ENCODE peak calls at places on chromosomes 4 and X, in seven cellular contexts. K, P, H, U, Q, I and Y are unnamed samples.

GRCh38 chr4:10085386-10085785 is 31.2 kb downstream of the WDR1 start:
- DNase-seq in Q (no peak), I (no peak), U (peak; percentile 4), P (no peak), K (no peak), H (no peak), Y (no peak)

GRCh38 chrX:49209434-49210251 is 9.7 kb upstream of the SYP start:
- DNase-seq in I (no peak), K (no peak), U (no peak), H (no peak), P (peak; percentile 73), Q (no peak), Y (no peak)

GRCh38 chr4:38674206-38675144 is 10.5 kb downstream of the KLF3 start:
- DNase-seq in K (no peak), I (peak; percentile 48), H (no peak), P (no peak), Q (peak; percentile 36), U (peak; percentile 26), Y (peak; percentile 49)

GRCh38 chrX:39152106-39152649 is 350.9 kb downstream of the MID1IP1 start:
- DNase-seq in U (peak; percentile 65), H (no peak), I (no peak), P (peak; percentile 76), K (no peak), Q (peak; percentile 22), Y (peak; percentile 54)

GRCh38 chr4:17574206-17574605 is 2.8 kb upstream of the LAP3 start:
- DNase-seq in Q (no peak), P (no peak), H (no peak), I (no peak), U (no peak), K (no peak), Y (no peak)

GRCh38 chr4:31701256-31701655 is 981.1 kb downstream of the PCDH7 start:
- DNase-seq in U (no peak), K (no peak), P (no peak), I (no peak), H (no peak), Q (no peak), Y (no peak)

GRCh38 chrX:153414838-153415552 is 3.7 kb downstream of the ZFP92 start:
- DNase-seq in Q (peak; percentile 41), U (no peak), K (peak; percentile 18), H (no peak), I (no peak), P (no peak), Y (no peak)

GRCh38 chr4:102091656-102092055 is 253.6 kb downstream of the SLC39A8 start:
- DNase-seq in P (no peak), Q (no peak), U (no peak), I (no peak), H (no peak), K (no peak), Y (no peak)

GRCh38 chr4:86560447-86560846 is 33.7 kb upstream of the PTPN13 start:
- DNase-seq in K (peak; percentile 44), P (no peak), I (no peak), Q (no peak), H (no peak), U (no peak), Y (no peak)

GRCh38 chr4:83150563-83151330 is 36.2 kb upstream of the PLAC8 start:
- DNase-seq in H (no peak), P (no peak), Q (no peak), U (no peak), K (no peak), I (peak; percentile 87), Y (no peak)

GRCh38 chr4:15162465-15163283 is 160.4 kb downstream of the CPEB2 start:
- DNase-seq in K (peak; percentile 76), Q (peak; percentile 64), I (peak; percentile 16), H (no peak), U (peak; percentile 49), P (no peak), Y (no peak)

GRCh38 chrX:136496359-136496767 is 1.0 kb upstream of the HTATSF1 start:
- DNase-seq in K (no peak), I (no peak), H (no peak), U (no peak), Q (no peak), P (no peak), Y (no peak)

GRCh38 chr4:113888006-113888405 is 91.4 kb downstream of the ARSJ start:
- DNase-seq in P (no peak), Q (no peak), K (no peak), I (no peak), U (no peak), H (no peak), Y (no peak)

GRCh38 chr4:41530741-41531140 is 7.2 kb upstream of the LIMCH1 start:
- DNase-seq in K (no peak), Q (no peak), I (no peak), P (no peak), H (no peak), U (no peak), Y (no peak)

GRCh38 chr4:24693636-24694035 is 101.7 kb upstream of the SOD3 start:
- DNase-seq in K (no peak), H (no peak), Q (no peak), P (no peak), U (no peak), I (no peak), Y (no peak)

GRCh38 chr4:1246111-1246881 is 2.6 kb downstream of the CTBP1 start:
- DNase-seq in U (peak; percentile 23), P (peak; percentile 28), H (no peak), Q (peak; percentile 43), K (no peak), I (no peak), Y (peak; percentile 21)

GRCh38 chrX:10120828-10121227 is 35.9 kb upstream of the CLCN4 start:
- DNase-seq in I (no peak), Q (no peak), K (no peak), H (no peak), U (no peak), P (no peak), Y (no peak)

GRCh38 chr4:99679204-99679603 is 21.6 kb upstream of the C4orf54 start:
- DNase-seq in K (peak; percentile 23), H (no peak), U (no peak), P (no peak), I (no peak), Q (peak; percentile 1), Y (no peak)

GRCh38 chr4:119825696-119826095 is 197.1 kb upstream of the PDE5A start:
- DNase-seq in I (no peak), K (no peak), Q (no peak), U (no peak), P (no peak), H (no peak), Y (no peak)

GRCh38 chr4:3767569-3768288 is 1.5 kb downstream of the ADRA2C start:
- DNase-seq in Q (no peak), I (no peak), K (no peak), H (no peak), P (peak; percentile 80), U (peak; percentile 72), Y (peak; percentile 26)

GRCh38 chr4:27692098-27692679 is 831.5 kb downstream of the STIM2 start:
- DNase-seq in H (no peak), I (peak; percentile 5), P (peak; percentile 61), U (peak; percentile 15), K (peak; percentile 33), Q (peak; percentile 47), Y (no peak)

GRCh38 chr4:8831221-8832129 is 40.2 kb downstream of the HMX1 start:
- DNase-seq in H (no peak), P (no peak), K (no peak), U (peak; percentile 10), I (no peak), Q (no peak), Y (peak; percentile 9)

GRCh38 chr4:184382189-184382846 is 92.0 kb downstream of the IRF2 start:
- DNase-seq in Q (no peak), H (no peak), P (no peak), I (peak; percentile 44), K (no peak), U (no peak), Y (peak; percentile 48)

GRCh38 chrX:27890611-27891010 is 82.8 kb downstream of the MAGEB10 start:
- DNase-seq in H (no peak), K (peak; percentile 64), U (no peak), P (no peak), Q (peak; percentile 22), I (peak; percentile 80), Y (no peak)

GRCh38 chrX:44507292-44507691 is 35.4 kb downstream of the FUNDC1 start:
- DNase-seq in U (no peak), K (no peak), P (no peak), Q (no peak), H (no peak), I (no peak), Y (no peak)

GRCh38 chrX:31893525-31893924 is 821.7 kb upstream of the FTHL17 start:
- DNase-seq in U (no peak), I (no peak), Q (no peak), H (no peak), K (no peak), P (no peak), Y (no peak)

GRCh38 chr4:15336410-15337184 is 91.2 kb upstream of the C1QTNF7 start:
- DNase-seq in P (peak; percentile 42), Q (peak; percentile 69), U (no peak), H (peak; percentile 25), K (peak; percentile 73), I (no peak), Y (no peak)

GRCh38 chr4:1459664-1460511 is 53.6 kb upstream of the NKX1-1 start:
- DNase-seq in H (no peak), P (peak; percentile 35), Q (no peak), K (no peak), U (peak; percentile 26), I (no peak), Y (no peak)

GRCh38 chr4:112747035-112747434 is 110.1 kb downstream of the LARP7 start:
- DNase-seq in U (no peak), K (no peak), I (no peak), P (no peak), Q (no peak), H (peak; percentile 25), Y (no peak)

GRCh38 chr4:186669159-186669720 is 54.4 kb downstream of the FAT1 start:
- DNase-seq in K (peak; percentile 81), H (no peak), U (peak; percentile 36), P (peak; percentile 63), I (peak; percentile 27), Q (peak; percentile 75), Y (no peak)

GRCh38 chr4:98608343-98608742 is 50.1 kb downstream of the TSPAN5 start:
- DNase-seq in U (peak; percentile 24), I (no peak), Q (no peak), P (no peak), K (no peak), H (no peak), Y (no peak)
- H3K4me1 ChIP-seq in U (peaks cover 18% of the 10 kb centered on the region), I (no peaks in the 10 kb centered on the region), Q (peaks cover 53% of the 10 kb centered on the region), P (peaks cover 25% of the 10 kb centered on the region), K (peaks cover 5% of the 10 kb centered on the region), H (peaks cover 23% of the 10 kb centered on the region), Y (no peaks in the 10 kb centered on the region)

GRCh38 chr4:73668806-73669205 is 48.6 kb upstream of the RASSF6 start:
- DNase-seq in K (no peak), P (no peak), I (no peak), U (no peak), Q (peak; percentile 61), H (no peak), Y (no peak)
- H3K9ac ChIP-seq in K (no peak overlapping the region), P (no peak overlapping the region), I (no peak overlapping the region), U (peak overlapping the region; percentile 5), Q (no peak overlapping the region), H (no peak overlapping the region), Y (no peak overlapping the region)

GRCh38 chr4:148065069-148065468 is 333.2 kb downstream of the ARHGAP10 start:
- DNase-seq in P (no peak), I (no peak), Q (peak; percentile 84), H (no peak), U (no peak), K (peak; percentile 70), Y (no peak)
- H3K4me1 ChIP-seq in P (no peaks in the 10 kb centered on the region), I (no peaks in the 10 kb centered on the region), Q (peaks cover 10% of the 10 kb centered on the region), H (no peaks in the 10 kb centered on the region), U (peaks cover 32% of the 10 kb centered on the region), K (no peaks in the 10 kb centered on the region), Y (peaks cover 4% of the 10 kb centered on the region)

GRCh38 chr4:25767877-25768475 is 94.8 kb downstream of the SEL1L3 start:
- DNase-seq in I (peak; percentile 79), K (peak; percentile 77), Q (peak; percentile 82), U (peak; percentile 73), H (peak; percentile 33), P (peak; percentile 60), Y (peak; percentile 33)
- H3K9ac ChIP-seq in I (no peak overlapping the region), K (no peak overlapping the region), Q (no peak overlapping the region), U (no peak overlapping the region), H (no peak overlapping the region), P (no peak overlapping the region), Y (no peak overlapping the region)